ENCODE peak calls at places on chromosomes 13 and 19, in five cellular contexts. J, M, Z, C and K are unnamed samples.

GRCh38 chr13:33307820-33308219 is 22.3 kb upstream of the STARD13 start:
- DNase-seq in J (no peak), M (no peak), Z (no peak), C (no peak), K (peak; percentile 53)

GRCh38 chr19:10289836-10290438 is at the start of gene ICAM5:
- DNase-seq in J (no peak), M (peak; percentile 52), Z (no peak), C (no peak), K (no peak)

GRCh38 chr13:31749929-31750328 is 10.6 kb downstream of the RXFP2 start:
- DNase-seq in J (peak; percentile 72), M (no peak), Z (no peak), C (peak; percentile 83), K (peak; percentile 50)

GRCh38 chr19:33864311-33864850 is 67.7 kb downstream of the KCTD15 start:
- DNase-seq in J (no peak), M (peak; percentile 18), Z (peak; percentile 47), C (no peak), K (no peak)

GRCh38 chr19:13122275-13122878 is 4.3 kb downstream of the NACC1 start:
- DNase-seq in J (no peak), M (no peak), Z (no peak), C (no peak), K (no peak)

GRCh38 chr19:2081873-2082810 is 14.0 kb downstream of the MOB3A start:
- DNase-seq in J (no peak), M (peak; percentile 86), Z (no peak), C (no peak), K (no peak)

GRCh38 chr19:2722541-2723344 is 1.6 kb upstream of the DIRAS1 start:
- DNase-seq in J (no peak), M (peak; percentile 94), Z (peak; percentile 24), C (peak; percentile 96), K (peak; percentile 52)

GRCh38 chr13:46804391-46804815 is 7.4 kb upstream of the ESD start:
- DNase-seq in J (peak; percentile 86), M (no peak), Z (peak; percentile 13), C (peak; percentile 91), K (no peak)

GRCh38 chr19:35773020-35773809 is 2.1 kb upstream of the ARHGAP33 start:
- DNase-seq in J (no peak), M (no peak), Z (no peak), C (no peak), K (no peak)

GRCh38 chr19:19109601-19110000 is 28.7 kb downstream of the TMEM161A start:
- DNase-seq in J (peak; percentile 7), M (no peak), Z (no peak), C (no peak), K (no peak)

GRCh38 chr19:42552086-42553065 is 24.1 kb upstream of the CEACAM1 start:
- DNase-seq in J (no peak), M (no peak), Z (no peak), C (no peak), K (no peak)

GRCh38 chr19:46537136-46538097 is 41.8 kb upstream of the PNMA8B start:
- DNase-seq in J (no peak), M (no peak), Z (peak; percentile 80), C (peak; percentile 58), K (no peak)

GRCh38 chr13:113333076-113333475 is 30.9 kb downstream of the GRTP1 start:
- DNase-seq in J (no peak), M (no peak), Z (no peak), C (no peak), K (no peak)

GRCh38 chr13:20414475-20415287 is 111.0 kb downstream of the CRYL1 start:
- DNase-seq in J (no peak), M (peak; percentile 69), Z (no peak), C (no peak), K (no peak)

GRCh38 chr19:10399878-10400277 is 3.5 kb downstream of the CDC37 start:
- DNase-seq in J (no peak), M (no peak), Z (no peak), C (no peak), K (no peak)

GRCh38 chr13:41311607-41312500 is 787 bp downstream of the NAA16 start:
- DNase-seq in J (no peak), M (no peak), Z (peak; percentile 35), C (peak; percentile 43), K (no peak)

GRCh38 chr19:1076951-1077350 is 10.0 kb downstream of the ARHGAP45 start:
- DNase-seq in J (no peak), M (peak; percentile 91), Z (no peak), C (no peak), K (no peak)

GRCh38 chr13:31191748-31192147 is 8.0 kb upstream of the B3GLCT start:
- DNase-seq in J (no peak), M (no peak), Z (no peak), C (no peak), K (no peak)

GRCh38 chr19:23481043-23481442 is 85.8 kb upstream of the ZNF91 start:
- DNase-seq in J (no peak), M (no peak), Z (no peak), C (no peak), K (no peak)

GRCh38 chr19:51372021-51372648 is 319 bp downstream of the NKG7 start:
- DNase-seq in J (no peak), M (no peak), Z (no peak), C (no peak), K (no peak)

GRCh38 chr19:29841209-29841558 is 29.4 kb downstream of the CCNE1 start:
- DNase-seq in J (no peak), M (peak; percentile 38), Z (no peak), C (peak; percentile 28), K (no peak)

GRCh38 chr19:42284066-42284501 is 15.0 kb downstream of the CIC start:
- DNase-seq in J (peak; percentile 39), M (peak; percentile 94), Z (peak; percentile 89), C (peak; percentile 97), K (peak; percentile 57)

GRCh38 chr13:65843314-65843731 is 1386.8 kb downstream of the PCDH9 start:
- DNase-seq in J (no peak), M (no peak), Z (no peak), C (no peak), K (no peak)

GRCh38 chr19:5361407-5361806 is 20.8 kb upstream of the PTPRS start:
- DNase-seq in J (no peak), M (no peak), Z (no peak), C (no peak), K (no peak)

GRCh38 chr13:75929074-75929473 is 292.9 kb downstream of the LMO7 start:
- DNase-seq in J (no peak), M (no peak), Z (no peak), C (no peak), K (no peak)

GRCh38 chr13:70098669-70099068 is 9.0 kb upstream of the ATXN8OS start:
- DNase-seq in J (no peak), M (no peak), Z (no peak), C (no peak), K (no peak)

GRCh38 chr13:24339937-24340607 is 30.7 kb downstream of the C1QTNF9 start:
- DNase-seq in J (no peak), M (no peak), Z (no peak), C (no peak), K (no peak)

GRCh38 chr19:52941941-52942370 is 18.7 kb upstream of the ZNF888 start:
- DNase-seq in J (no peak), M (peak; percentile 87), Z (peak; percentile 39), C (peak; percentile 10), K (no peak)

GRCh38 chr19:47239610-47240296 is 8.8 kb upstream of the BBC3 start:
- DNase-seq in J (no peak), M (no peak), Z (peak; percentile 77), C (peak; percentile 52), K (no peak)

GRCh38 chr13:30510091-30510490 is 44.4 kb upstream of the HMGB1 start:
- DNase-seq in J (no peak), M (no peak), Z (no peak), C (no peak), K (no peak)

GRCh38 chr19:12052057-12052570 is 647 bp downstream of the ZNF878 start:
- DNase-seq in J (no peak), M (no peak), Z (no peak), C (no peak), K (no peak)

GRCh38 chr13:113724780-113725315 is 34.2 kb upstream of the TMEM255B start:
- DNase-seq in J (no peak), M (peak; percentile 91), Z (peak; percentile 41), C (peak; percentile 66), K (no peak)